ENCODE peak calls at places on chromosomes 3 and 15, in five cellular contexts. U, T, E, H and C are unnamed samples.

GRCh38 chr15:34154725-34155204 is 52.9 kb downstream of the PGBD4 start:
- DNase-seq in U (peak), T (no peak), E (no peak), H (no peak), C (peak)

GRCh38 chr3:195466251-195466650 is 23.4 kb upstream of the ACAP2 start:
- DNase-seq in U (no peak), T (no peak), E (no peak), H (no peak), C (no peak)

GRCh38 chr3:56787784-56788256 is 13.9 kb downstream of the ARHGEF3 start:
- DNase-seq in U (no peak), T (no peak), E (no peak), H (peak), C (no peak)

GRCh38 chr15:69305204-69305931 is 6.7 kb downstream of the PAQR5 start:
- DNase-seq in U (no peak), T (peak), E (no peak), H (no peak), C (no peak)

GRCh38 chr3:183572935-183573334 is 17.4 kb upstream of the KLHL6 start:
- DNase-seq in U (no peak), T (no peak), E (no peak), H (no peak), C (no peak)

GRCh38 chr15:43390723-43391122 is 19.8 kb downstream of the TUBGCP4 start:
- DNase-seq in U (no peak), T (no peak), E (no peak), H (no peak), C (no peak)

GRCh38 chr15:73924258-73924921 is 1.9 kb upstream of the LOXL1 start:
- DNase-seq in U (no peak), T (peak), E (no peak), H (peak), C (no peak)

GRCh38 chr15:30924353-30924752 is 20.6 kb downstream of the FAN1 start:
- DNase-seq in U (no peak), T (no peak), E (no peak), H (no peak), C (no peak)

GRCh38 chr15:33045066-33045810 is 149.3 kb downstream of the FMN1 start:
- DNase-seq in U (no peak), T (no peak), E (no peak), H (no peak), C (no peak)

GRCh38 chr3:14770591-14770990 is 48.2 kb upstream of the FGD5 start:
- DNase-seq in U (no peak), T (no peak), E (no peak), H (no peak), C (no peak)

GRCh38 chr3:20039765-20040475 is at the start of gene KAT2B:
- DNase-seq in U (no peak), T (no peak), E (peak), H (peak), C (no peak)

GRCh38 chr3:155876037-155876436 is 5.6 kb downstream of the GMPS start:
- DNase-seq in U (no peak), T (no peak), E (no peak), H (no peak), C (no peak)

GRCh38 chr3:159804726-159805410 is 183.8 kb upstream of the IL12A start:
- DNase-seq in U (no peak), T (no peak), E (peak), H (no peak), C (no peak)

GRCh38 chr3:140720242-140720641 is 42.4 kb downstream of the TRIM42 start:
- DNase-seq in U (no peak), T (no peak), E (no peak), H (no peak), C (no peak)

GRCh38 chr3:176961916-176962315 is 235.4 kb downstream of the TBL1XR1 start:
- DNase-seq in U (no peak), T (no peak), E (no peak), H (no peak), C (no peak)

GRCh38 chr15:68644996-68645395 is 66.2 kb downstream of the CORO2B start:
- DNase-seq in U (no peak), T (no peak), E (no peak), H (no peak), C (no peak)

GRCh38 chr3:122331886-122332285 is 6.8 kb downstream of the CSTA start:
- DNase-seq in U (no peak), T (no peak), E (peak), H (no peak), C (no peak)

GRCh38 chr15:67253517-67254237 is 784 bp downstream of the AAGAB start:
- DNase-seq in U (no peak), T (peak), E (no peak), H (no peak), C (no peak)

GRCh38 chr3:126269360-126269759 is 87.8 kb downstream of the KLF15 start:
- DNase-seq in U (no peak), T (no peak), E (no peak), H (no peak), C (no peak)

GRCh38 chr3:7144696-7145308 is 283.9 kb downstream of the GRM7 start:
- DNase-seq in U (no peak), T (no peak), E (peak), H (no peak), C (peak)

GRCh38 chr15:33699691-33700447 is 268.4 kb upstream of the CHRM5 start:
- DNase-seq in U (no peak), T (no peak), E (no peak), H (no peak), C (no peak)

GRCh38 chr15:42012937-42013482 is 7.8 kb downstream of the PLA2G4E start:
- DNase-seq in U (no peak), T (no peak), E (no peak), H (no peak), C (no peak)

GRCh38 chr3:162719684-162720341 is 1223.2 kb downstream of the OTOL1 start:
- DNase-seq in U (no peak), T (peak), E (no peak), H (no peak), C (peak)